ENCODE peak calls at places on chromosomes 5 and 9, in five cellular contexts. C, N, O, W and X are unnamed samples.
A peak's percentile ranks its signal among the peaks of the same experiment; 100 is the strongest.

GRCh38 chr9:80842383-80842782 is 847.0 kb downstream of the TLE1 start:
- DNase-seq in C (no peak), N (no peak), O (no peak), W (no peak), X (no peak)

GRCh38 chr5:154228696-154229095 is 38.2 kb downstream of the GALNT10 start:
- DNase-seq in C (no peak), N (no peak), O (no peak), W (no peak), X (no peak)

GRCh38 chr9:89278997-89279739 is 31.8 kb upstream of the CKS2 start:
- DNase-seq in C (peak; percentile 51), N (no peak), O (peak; percentile 79), W (peak; percentile 43), X (peak; percentile 51)

GRCh38 chr5:157714036-157714435 is 17.2 kb upstream of the THG1L start:
- DNase-seq in C (no peak), N (no peak), O (no peak), W (no peak), X (no peak)

GRCh38 chr5:73391441-73391871 is 57.1 kb downstream of the FOXD1 start:
- DNase-seq in C (no peak), N (no peak), O (peak; percentile 40), W (no peak), X (no peak)

GRCh38 chr5:173201636-173202265 is 33.3 kb downstream of the NKX2-5 start:
- DNase-seq in C (peak; percentile 68), N (no peak), O (peak; percentile 49), W (no peak), X (peak; percentile 34)

GRCh38 chr5:89535421-89535820 is 652.4 kb upstream of the MEF2C start:
- DNase-seq in C (no peak), N (no peak), O (no peak), W (no peak), X (no peak)

GRCh38 chr9:135547756-135548736 is 2.1 kb downstream of the OBP2A start:
- DNase-seq in C (no peak), N (no peak), O (no peak), W (no peak), X (no peak)

DNA sequence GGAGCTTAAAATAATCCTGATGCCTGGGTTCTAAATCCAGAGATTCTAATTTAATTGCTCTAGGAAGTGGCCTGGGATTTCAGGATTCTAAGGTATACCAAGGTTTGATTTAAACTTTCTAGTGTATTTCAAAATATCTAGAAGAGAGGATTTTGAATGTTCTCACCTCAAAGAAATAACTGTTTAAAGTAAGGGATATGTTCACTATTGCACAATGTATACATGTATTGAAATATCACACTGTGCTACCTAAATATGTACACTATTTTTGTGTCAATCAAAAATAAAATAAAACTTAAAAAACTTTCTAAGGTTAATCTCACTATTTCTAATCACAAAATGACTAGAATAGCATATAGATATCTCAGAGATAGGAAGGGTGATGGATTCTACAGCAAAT is 34.0 kb downstream of the TNFSF8 start:
- DNase-seq in C (no peak), N (no peak), O (no peak), W (no peak), X (no peak)
- H3K4me1 ChIP-seq in C (peaks cover 41% of the 10 kb centered on the region), N (no peaks in the 10 kb centered on the region), O (no peaks in the 10 kb centered on the region), W (peaks cover 5% of the 10 kb centered on the region), X (no peaks in the 10 kb centered on the region)

DNA sequence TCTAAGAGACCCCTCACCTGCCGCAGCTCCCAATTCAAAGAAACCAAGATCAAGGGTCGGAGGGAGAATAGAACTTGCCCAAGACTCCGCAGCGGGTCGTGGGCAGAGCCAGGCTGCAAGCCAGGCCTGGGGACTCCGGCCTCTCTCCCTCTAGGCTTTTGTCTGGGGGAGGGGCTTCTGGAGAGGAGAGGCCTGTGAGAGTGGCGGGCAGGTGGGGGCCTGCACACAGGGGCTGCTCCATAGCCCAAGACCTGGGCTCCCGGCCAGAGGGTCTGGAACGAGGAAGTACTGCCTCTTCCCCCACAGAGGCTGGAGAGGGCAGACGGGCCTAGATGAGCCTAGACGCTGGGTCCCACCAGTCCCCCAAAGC is 5.1 kb upstream of the ST6GALNAC6 start:
- DNase-seq in C (no peak), N (peak; percentile 90), O (peak; percentile 49), W (no peak), X (no peak)
- H3K9me3 ChIP-seq in C (no peaks in the 10 kb centered on the region), N (no peaks in the 10 kb centered on the region), O (no peaks in the 10 kb centered on the region), W (no peaks in the 10 kb centered on the region), X (no peaks in the 10 kb centered on the region)

DNA sequence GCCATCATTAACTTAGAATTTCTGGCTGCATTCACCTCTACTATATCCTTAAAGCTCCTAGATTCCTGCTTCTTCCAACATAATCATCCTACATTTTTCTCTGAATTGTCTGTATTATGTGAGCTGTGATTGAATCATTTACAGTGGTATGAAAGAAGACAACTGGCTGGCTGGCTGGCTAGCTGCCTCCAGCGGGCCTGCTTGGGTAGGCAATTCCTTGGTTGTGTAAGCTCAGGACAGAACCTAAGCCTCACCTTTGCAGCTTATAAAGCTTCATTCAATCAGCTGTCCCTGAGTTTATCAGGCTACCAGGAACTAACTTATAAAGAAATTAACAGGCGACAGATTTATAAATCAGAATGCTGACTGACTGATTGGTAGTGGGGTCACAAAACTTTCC is 162.7 kb upstream of the NR3C1 start:
- DNase-seq in C (no peak), N (no peak), O (no peak), W (no peak), X (no peak)
- H3K4me1 ChIP-seq in C (peaks cover 25% of the 10 kb centered on the region), N (no peaks in the 10 kb centered on the region), O (no peaks in the 10 kb centered on the region), W (no peaks in the 10 kb centered on the region), X (no peaks in the 10 kb centered on the region)

GRCh38 chr5:179033004-179033580 is 9.5 kb downstream of the ZNF879 start:
- DNase-seq in C (no peak), N (no peak), O (no peak), W (no peak), X (no peak)
- H3K9me3 ChIP-seq in C (peaks cover 77% of the 10 kb centered on the region), N (peaks cover 53% of the 10 kb centered on the region), O (peaks cover 3% of the 10 kb centered on the region), W (peaks cover 5% of the 10 kb centered on the region), X (peaks cover 4% of the 10 kb centered on the region)

GRCh38 chr5:149781612-149782011 is 51.5 kb downstream of the PPARGC1B start:
- DNase-seq in C (no peak), N (no peak), O (no peak), W (peak; percentile 62), X (no peak)
- H3K4me1 ChIP-seq in C (peaks cover 13% of the 10 kb centered on the region), N (peaks cover 13% of the 10 kb centered on the region), O (peaks cover 49% of the 10 kb centered on the region), W (peaks cover 12% of the 10 kb centered on the region), X (no peaks in the 10 kb centered on the region)

GRCh38 chr5:139486201-139486600 is 3.6 kb upstream of the STING1 start:
- DNase-seq in C (no peak), N (no peak), O (no peak), W (no peak), X (no peak)
- H3K9me3 ChIP-seq in C (no peaks in the 10 kb centered on the region), N (no peaks in the 10 kb centered on the region), O (no peaks in the 10 kb centered on the region), W (no peaks in the 10 kb centered on the region), X (no peaks in the 10 kb centered on the region)

GRCh38 chr5:131068893-131069643 is 96.0 kb downstream of the HINT1 start:
- DNase-seq in C (no peak), N (no peak), O (peak; percentile 6), W (peak; percentile 31), X (no peak)
- H3K4me1 ChIP-seq in C (no peaks in the 10 kb centered on the region), N (no peaks in the 10 kb centered on the region), O (no peaks in the 10 kb centered on the region), W (no peaks in the 10 kb centered on the region), X (no peaks in the 10 kb centered on the region)

DNA sequence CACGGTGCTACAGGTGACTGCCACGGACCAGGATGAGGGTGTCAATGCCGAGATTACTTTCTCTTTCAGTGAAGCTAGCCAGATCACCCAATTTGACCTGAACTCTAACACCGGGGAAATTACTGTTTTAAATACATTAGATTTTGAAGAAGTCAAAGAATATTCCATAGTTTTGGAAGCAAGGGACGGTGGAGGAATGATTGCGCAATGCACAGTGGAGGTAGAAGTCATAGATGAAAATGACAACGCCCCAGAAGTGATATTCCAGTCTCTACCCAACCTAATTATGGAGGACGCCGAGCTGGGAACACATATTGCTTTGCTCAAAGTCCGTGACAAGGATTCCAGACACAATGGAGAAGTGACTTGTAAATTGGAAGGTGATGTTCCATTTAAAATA is 1.2 kb downstream of the PCDHGB4 start:
- DNase-seq in C (no peak), N (no peak), O (no peak), W (no peak), X (no peak)
- H3K9me3 ChIP-seq in C (peaks cover 70% of the 10 kb centered on the region), N (peaks cover 57% of the 10 kb centered on the region), O (peaks cover 7% of the 10 kb centered on the region), W (peaks cover 8% of the 10 kb centered on the region), X (no peaks in the 10 kb centered on the region)

GRCh38 chr9:99059074-99059894 is 45.6 kb upstream of the TGFBR1 start:
- DNase-seq in C (no peak), N (no peak), O (no peak), W (peak; percentile 27), X (no peak)

GRCh38 chr9:99055384-99055783 is 49.5 kb upstream of the TGFBR1 start:
- DNase-seq in C (peak; percentile 16), N (no peak), O (no peak), W (no peak), X (no peak)

GRCh38 chr9:99057665-99058625 is 47.0 kb upstream of the TGFBR1 start:
- DNase-seq in C (no peak), N (no peak), O (peak; percentile 86), W (peak; percentile 67), X (no peak)

GRCh38 chr9:99056186-99056585 is 48.7 kb upstream of the TGFBR1 start:
- DNase-seq in C (no peak), N (no peak), O (no peak), W (no peak), X (no peak)

DNA sequence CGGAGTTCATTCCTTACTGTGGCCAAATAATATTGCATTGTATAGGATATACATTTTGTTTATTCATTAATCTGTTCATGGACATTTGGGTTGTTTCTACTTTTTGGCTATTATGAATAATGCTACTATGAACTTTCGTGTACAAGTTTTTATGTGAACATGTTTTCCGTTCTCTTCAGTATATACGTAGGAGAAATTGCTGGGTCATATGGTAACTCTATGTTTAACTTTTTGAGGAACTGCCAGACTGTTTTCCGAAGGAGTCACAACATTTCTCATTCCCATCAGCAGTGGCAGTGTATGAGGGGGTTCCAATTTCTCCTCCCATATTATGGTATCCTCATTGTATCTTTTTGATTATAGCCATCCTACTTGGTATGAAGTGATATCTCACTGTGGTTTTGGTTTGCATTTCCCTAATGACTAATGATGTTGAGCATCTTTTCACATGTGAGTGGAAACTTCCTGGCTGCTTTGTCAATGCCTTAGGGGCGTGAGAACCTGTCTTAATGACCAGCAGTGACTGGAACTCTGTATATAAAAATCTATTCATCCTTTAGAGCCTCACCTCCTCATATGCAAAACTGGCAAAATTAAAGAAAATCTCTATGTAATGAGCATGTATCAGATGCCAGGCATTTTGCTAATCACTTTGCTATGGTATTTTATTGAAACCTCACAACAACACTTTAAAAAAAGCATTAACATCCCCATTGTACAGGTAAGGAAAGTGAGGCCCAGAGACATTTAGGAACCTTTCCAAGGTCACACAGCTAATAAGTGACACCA is 47.8 kb upstream of the TGFBR1 start:
- DNase-seq in C (no peak), N (no peak), O (peak; percentile 73), W (peak; percentile 33), X (no peak)
- H3K4me1 ChIP-seq in C (peaks cover 6% of the 10 kb centered on the region), N (no peaks in the 10 kb centered on the region), O (no peaks in the 10 kb centered on the region), W (no peaks in the 10 kb centered on the region), X (no peaks in the 10 kb centered on the region)